ENCODE peak calls at places on chromosomes 12 and 14, in four cellular contexts. One of them, this sample, is unnamed.

GRCh38 chr12:25089738-25090137 is 105.2 kb downstream of the DNAI7 start:
- DNase-seq in K562: no peak
- DNase-seq in GM12878: no peak
- DNase-seq in HepG2: no peak
- DNase-seq in this sample: no peak

GRCh38 chr12:121648458-121649028 is 20.9 kb downstream of the MORN3 start:
- DNase-seq in K562: no peak
- DNase-seq in HepG2: no peak
- DNase-seq in GM12878: no peak
- DNase-seq in this sample: no peak

GRCh38 chr12:52082668-52082987 is 3.1 kb downstream of the SMIM41 start:
- DNase-seq in K562: no peak
- DNase-seq in HepG2: no peak
- DNase-seq in GM12878: no peak
- DNase-seq in this sample: no peak

GRCh38 chr12:92543359-92543758 is 159.4 kb upstream of the PLEKHG7 start:
- DNase-seq in HepG2: peak
- DNase-seq in GM12878: no peak
- DNase-seq in K562: no peak
- DNase-seq in this sample: no peak

GRCh38 chr14:89921896-89922548 is 32.5 kb downstream of the EFCAB11 start:
- DNase-seq in HepG2: no peak
- DNase-seq in K562: no peak
- DNase-seq in GM12878: no peak
- DNase-seq in this sample: no peak

GRCh38 chr12:27521981-27522380 is 2.0 kb upstream of the PPFIBP1 start:
- DNase-seq in HepG2: no peak
- DNase-seq in GM12878: no peak
- DNase-seq in K562: no peak
- DNase-seq in this sample: no peak

GRCh38 chr14:72901361-72901760 is 7.5 kb upstream of the DPF3 start:
- DNase-seq in K562: no peak
- DNase-seq in GM12878: no peak
- DNase-seq in HepG2: no peak
- DNase-seq in this sample: no peak

GRCh38 chr14:71237556-71237955 is 330.3 kb downstream of the PCNX1 start:
- DNase-seq in GM12878: no peak
- DNase-seq in HepG2: no peak
- DNase-seq in K562: no peak
- DNase-seq in this sample: no peak

GRCh38 chr12:48454675-48455074 is 17.7 kb upstream of the ANP32D start:
- DNase-seq in K562: peak
- DNase-seq in HepG2: peak
- DNase-seq in GM12878: no peak
- DNase-seq in this sample: peak

GRCh38 chr12:111598637-111599458 is at the start of gene ATXN2:
- DNase-seq in K562: peak
- DNase-seq in GM12878: no peak
- DNase-seq in HepG2: no peak
- DNase-seq in this sample: peak

GRCh38 chr14:24072436-24072835 is 1.1 kb downstream of the CPNE6 start:
- DNase-seq in HepG2: no peak
- DNase-seq in K562: no peak
- DNase-seq in GM12878: no peak
- DNase-seq in this sample: no peak

GRCh38 chr12:106234513-106234912 is 13.3 kb downstream of the CKAP4 start:
- DNase-seq in K562: no peak
- DNase-seq in HepG2: no peak
- DNase-seq in GM12878: no peak
- DNase-seq in this sample: no peak

GRCh38 chr14:99946652-99947489 is 118.4 kb upstream of the EVL start:
- DNase-seq in HepG2: no peak
- DNase-seq in GM12878: no peak
- DNase-seq in K562: peak
- DNase-seq in this sample: peak

GRCh38 chr12:18345021-18345735 is 83.9 kb downstream of the PIK3C2G start:
- DNase-seq in HepG2: no peak
- DNase-seq in GM12878: no peak
- DNase-seq in K562: no peak
- DNase-seq in this sample: no peak

GRCh38 chr12:29283969-29284368 is 97.0 kb downstream of the ERGIC2 start:
- DNase-seq in HepG2: no peak
- DNase-seq in K562: no peak
- DNase-seq in GM12878: no peak
- DNase-seq in this sample: no peak

GRCh38 chr12:105860556-105861207 is 278.1 kb downstream of the NUAK1 start:
- DNase-seq in GM12878: no peak
- DNase-seq in K562: no peak
- DNase-seq in HepG2: peak
- DNase-seq in this sample: no peak

GRCh38 chr12:77795699-77796098 is 35.0 kb upstream of the NAV3 start:
- DNase-seq in K562: no peak
- DNase-seq in HepG2: no peak
- DNase-seq in GM12878: no peak
- DNase-seq in this sample: no peak

GRCh38 chr12:71710276-71711125 is 24.6 kb downstream of the TMEM19 start:
- DNase-seq in GM12878: no peak
- DNase-seq in K562: peak
- DNase-seq in HepG2: peak
- DNase-seq in this sample: no peak

GRCh38 chr12:42819801-42820200 is 230.3 kb upstream of the PRICKLE1 start:
- DNase-seq in HepG2: no peak
- DNase-seq in GM12878: no peak
- DNase-seq in K562: no peak
- DNase-seq in this sample: no peak

GRCh38 chr12:48925218-48925871 is at the start of gene FKBP11:
- DNase-seq in HepG2: no peak
- DNase-seq in GM12878: peak
- DNase-seq in K562: no peak
- DNase-seq in this sample: no peak

GRCh38 chr14:100108042-100108825 is 43.0 kb downstream of the EVL start:
- DNase-seq in GM12878: peak
- DNase-seq in HepG2: peak
- DNase-seq in K562: peak
- DNase-seq in this sample: peak

GRCh38 chr14:101840649-101841365 is 79.3 kb downstream of the PPP2R5C start:
- DNase-seq in K562: no peak
- DNase-seq in GM12878: no peak
- DNase-seq in HepG2: no peak
- DNase-seq in this sample: no peak

GRCh38 chr14:32933943-32934890 is 4.5 kb upstream of the NPAS3 start:
- DNase-seq in GM12878: no peak
- DNase-seq in HepG2: no peak
- DNase-seq in K562: no peak
- DNase-seq in this sample: peak

GRCh38 chr12:661720-662486 is 1.3 kb downstream of the NINJ2 start:
- DNase-seq in K562: no peak
- DNase-seq in HepG2: no peak
- DNase-seq in GM12878: no peak
- DNase-seq in this sample: no peak

GRCh38 chr12:664075-664778 is 982 bp upstream of the NINJ2 start:
- DNase-seq in HepG2: no peak
- DNase-seq in GM12878: no peak
- DNase-seq in K562: no peak
- DNase-seq in this sample: no peak

GRCh38 chr12:664779-665092 is 1.5 kb upstream of the NINJ2 start:
- DNase-seq in K562: no peak
- DNase-seq in HepG2: no peak
- DNase-seq in GM12878: no peak
- DNase-seq in this sample: no peak

GRCh38 chr12:663293-663871 is at the start of gene NINJ2:
- DNase-seq in GM12878: no peak
- DNase-seq in K562: no peak
- DNase-seq in HepG2: no peak
- DNase-seq in this sample: no peak

DNA sequence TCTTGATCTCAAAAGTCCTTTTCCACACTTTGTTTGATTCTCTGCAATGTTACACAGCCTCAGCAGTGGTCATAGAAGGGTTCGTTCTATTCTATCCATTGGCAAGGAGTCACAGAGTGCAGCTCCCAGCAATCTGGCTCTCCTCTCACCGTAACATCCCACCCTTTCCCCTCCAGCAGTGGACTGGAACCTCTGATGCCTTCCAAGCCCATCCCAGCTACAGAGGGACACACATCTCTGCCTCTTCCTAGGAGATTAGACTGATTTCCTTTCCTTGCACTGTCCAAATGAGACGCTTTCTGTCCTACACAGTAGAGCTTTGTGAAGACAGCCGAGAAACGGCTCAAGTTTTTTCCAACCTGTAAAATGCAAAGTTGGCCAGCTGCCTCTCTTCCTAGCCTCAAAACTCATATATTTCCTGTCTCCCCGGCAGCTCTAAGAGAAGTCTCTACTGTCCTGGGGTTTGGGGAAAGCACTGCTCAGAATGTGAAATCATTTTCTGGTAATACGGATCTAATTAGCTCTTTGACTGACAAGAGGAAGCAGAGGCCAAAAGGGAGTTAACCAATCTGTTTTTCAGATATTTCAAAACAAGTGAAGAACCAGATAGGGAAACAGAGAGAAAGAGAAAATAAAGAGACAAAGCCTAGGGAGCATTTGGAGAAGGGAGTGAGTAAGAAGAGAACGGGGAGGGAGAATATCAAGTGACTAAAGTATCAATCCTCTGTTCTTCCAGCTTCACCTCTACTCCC is 528 bp downstream of the NINJ2 start:
- DNase-seq in K562: no peak
- DNase-seq in GM12878: no peak
- DNase-seq in HepG2: no peak
- DNase-seq in this sample: no peak
- TF ChIP-seq FOXM1 in K562: no peak
- TF ChIP-seq FOXM1 in GM12878: no peak
- TF ChIP-seq FOXM1 in HepG2: no peak
- TF ChIP-seq FOXM1 in this sample: no peak

GRCh38 chr12:54585243-54585642 is 3.2 kb downstream of the PPP1R1A start:
- DNase-seq in K562: no peak
- DNase-seq in GM12878: no peak
- DNase-seq in HepG2: no peak
- DNase-seq in this sample: no peak

GRCh38 chr12:54581412-54581811 is 7.0 kb downstream of the PPP1R1A start:
- DNase-seq in HepG2: no peak
- DNase-seq in K562: no peak
- DNase-seq in GM12878: no peak
- DNase-seq in this sample: no peak

GRCh38 chr12:54584128-54584527 is 4.3 kb downstream of the PPP1R1A start:
- DNase-seq in K562: no peak
- DNase-seq in GM12878: no peak
- DNase-seq in HepG2: no peak
- DNase-seq in this sample: no peak

GRCh38 chr12:54586620-54587019 is 1.8 kb downstream of the PPP1R1A start:
- DNase-seq in K562: no peak
- DNase-seq in GM12878: no peak
- DNase-seq in HepG2: no peak
- DNase-seq in this sample: no peak

DNA sequence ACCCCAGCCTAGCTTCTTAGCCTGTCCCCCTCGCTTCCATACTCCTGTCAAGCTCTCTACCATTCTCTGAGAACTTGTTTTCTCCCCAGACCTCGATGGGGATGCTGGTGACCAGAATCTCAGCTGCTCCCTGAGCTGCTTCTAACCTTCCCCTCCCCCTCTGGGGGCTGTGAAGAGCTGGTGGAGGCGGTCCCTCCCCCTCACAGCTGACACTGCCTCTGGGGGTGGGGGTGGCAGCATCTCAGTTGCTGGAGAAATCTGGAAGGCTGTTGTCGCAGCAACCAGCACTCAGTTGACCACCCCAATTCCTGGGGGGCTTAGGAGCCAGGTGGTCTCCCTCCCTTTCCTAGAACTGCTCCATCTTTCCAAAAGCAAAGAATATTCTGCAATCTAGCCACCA is 4.7 kb downstream of the PPP1R1A start:
- DNase-seq in HepG2: no peak
- DNase-seq in GM12878: no peak
- DNase-seq in K562: no peak
- DNase-seq in this sample: no peak
- TF ChIP-seq FOXK2 in HepG2: no peak
- TF ChIP-seq FOXK2 in GM12878: no peak
- TF ChIP-seq FOXK2 in K562: no peak
- TF ChIP-seq FOXK2 in this sample: no peak

GRCh38 chr12:104462931-104463339 is 6.2 kb downstream of the CHST11 start:
- DNase-seq in GM12878: peak
- DNase-seq in K562: peak
- DNase-seq in HepG2: no peak
- DNase-seq in this sample: no peak
- TF ChIP-seq FOXM1 in GM12878: peak
- TF ChIP-seq FOXM1 in K562: no peak
- TF ChIP-seq FOXM1 in HepG2: no peak
- TF ChIP-seq FOXM1 in this sample: no peak

GRCh38 chr12:3320881-3321509 is 170.0 kb upstream of the PRMT8 start:
- DNase-seq in K562: no peak
- DNase-seq in GM12878: no peak
- DNase-seq in HepG2: no peak
- DNase-seq in this sample: no peak
- TF ChIP-seq FOXK2 in K562: no peak
- TF ChIP-seq FOXK2 in GM12878: no peak
- TF ChIP-seq FOXK2 in HepG2: no peak
- TF ChIP-seq FOXK2 in this sample: no peak

DNA sequence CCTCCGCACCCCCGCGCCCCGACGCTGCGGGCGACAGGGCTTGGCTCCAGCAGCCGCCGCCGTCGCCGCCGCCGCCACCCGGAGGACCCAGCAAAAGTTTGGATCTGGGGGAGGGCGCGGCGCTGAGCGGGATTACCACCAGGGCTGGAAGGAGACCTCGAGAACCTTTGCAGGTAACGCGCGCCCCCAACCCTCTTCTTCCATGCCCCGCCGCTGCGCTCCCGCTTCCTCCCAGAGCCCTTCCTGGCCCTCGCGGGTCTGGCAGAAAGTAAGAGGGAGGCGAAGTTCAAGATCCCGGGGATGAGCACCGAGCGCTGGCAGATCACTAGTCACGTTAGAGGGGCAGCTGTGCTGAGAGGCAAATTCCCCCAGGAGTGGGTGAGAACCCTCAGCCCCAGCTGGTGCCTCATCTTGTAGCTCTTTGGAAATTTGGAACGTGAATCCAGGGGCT is 3.9 kb downstream of the FLRT2 start:
- DNase-seq in K562: no peak
- DNase-seq in HepG2: no peak
- DNase-seq in GM12878: no peak
- DNase-seq in this sample: no peak
- TF ChIP-seq FOXM1 in K562: no peak
- TF ChIP-seq FOXM1 in HepG2: no peak
- TF ChIP-seq FOXM1 in GM12878: no peak
- TF ChIP-seq FOXM1 in this sample: no peak